ENCODE peak calls at places on chromosomes 11 and 22, in four cellular contexts. G, Q, D and C are unnamed samples.

GRCh38 chr11:104625246-104625645 is 273.0 kb downstream of the CASP12 start:
- DNase-seq in Q (no peak), D (no peak), G (no peak), C (no peak)

GRCh38 chr11:109914038-109914437 is 179.2 kb upstream of the ZC3H12C start:
- DNase-seq in G (peak; percentile 50), D (peak; percentile 8), Q (no peak), C (no peak)

GRCh38 chr11:108916290-108916689 is 251.4 kb downstream of the DDX10 start:
- DNase-seq in G (no peak), D (no peak), Q (no peak), C (no peak)

GRCh38 chr11:25943777-25944661 is 387.9 kb upstream of the ANO3 start:
- DNase-seq in G (no peak), D (peak; percentile 36), Q (no peak), C (no peak)

GRCh38 chr22:26629988-26630761 is 8.4 kb downstream of the CRYBA4 start:
- DNase-seq in G (no peak), D (no peak), Q (no peak), C (no peak)

GRCh38 chr11:107704432-107704831 is 7.4 kb downstream of the SLN start:
- DNase-seq in Q (no peak), G (no peak), D (no peak), C (no peak)

GRCh38 chr22:28799125-28799833 is 1.1 kb downstream of the XBP1 start:
- DNase-seq in G (peak; percentile 56), Q (no peak), D (peak; percentile 21), C (no peak)

GRCh38 chr11:433111-433510 is 8.7 kb downstream of the ANO9 start:
- DNase-seq in G (no peak), Q (no peak), D (no peak), C (no peak)

GRCh38 chr11:78310500-78310909 is 107.1 kb downstream of the GAB2 start:
- DNase-seq in Q (no peak), D (no peak), G (no peak), C (no peak)

GRCh38 chr22:20867179-20868099 is 8.6 kb downstream of the SNAP29 start:
- DNase-seq in G (peak; percentile 10), Q (no peak), D (no peak), C (no peak)

GRCh38 chr11:73185680-73186293 is 32.3 kb upstream of the P2RY2 start:
- DNase-seq in Q (no peak), G (no peak), D (no peak), C (no peak)

GRCh38 chr11:76773921-76774361 is 9.2 kb upstream of the TSKU start:
- DNase-seq in G (no peak), Q (no peak), D (no peak), C (no peak)

GRCh38 chr11:128967578-128967977 is 24.9 kb upstream of the TP53AIP1 start:
- DNase-seq in G (no peak), D (no peak), Q (no peak), C (no peak)

GRCh38 chr11:46220313-46220712 is 57.1 kb upstream of the CREB3L1 start:
- DNase-seq in D (no peak), Q (no peak), G (no peak), C (no peak)

GRCh38 chr11:130029137-130029536 is 26.5 kb upstream of the PRDM10 start:
- DNase-seq in Q (no peak), G (no peak), D (no peak), C (no peak)

GRCh38 chr22:50215297-50216049 is 14.7 kb downstream of the SELENOO start:
- DNase-seq in D (no peak), G (no peak), Q (no peak), C (no peak)

GRCh38 chr11:33135216-33135615 is 26.1 kb downstream of the CSTF3 start:
- DNase-seq in D (no peak), G (no peak), Q (no peak), C (no peak)

GRCh38 chr11:6888830-6889229 is 3.5 kb downstream of the OR2D2 start:
- DNase-seq in Q (no peak), D (no peak), G (no peak), C (no peak)

GRCh38 chr11:32173435-32173834 is 82.6 kb downstream of the RCN1 start:
- DNase-seq in G (peak; percentile 76), D (no peak), Q (no peak), C (no peak)

GRCh38 chr11:12541588-12542151 is 132.6 kb upstream of the TEAD1 start:
- DNase-seq in G (no peak), Q (no peak), D (no peak), C (no peak)

GRCh38 chr11:117859713-117860112 is 16.7 kb downstream of the FXYD6 start:
- DNase-seq in D (peak; percentile 19), Q (no peak), G (no peak), C (no peak)

GRCh38 chr11:121367434-121367833 is 74.9 kb downstream of the SC5D start:
- DNase-seq in G (no peak), Q (no peak), D (peak; percentile 32), C (no peak)

GRCh38 chr11:133526790-133527189 is 5.5 kb downstream of the OPCML start:
- DNase-seq in Q (no peak), G (no peak), D (no peak), C (no peak)

GRCh38 chr11:124897681-124898680 is at the start of gene ROBO4:
- DNase-seq in D (no peak), Q (no peak), G (no peak), C (no peak)

GRCh38 chr11:47184711-47185304 is 1.4 kb downstream of the PACSIN3 start:
- DNase-seq in G (no peak), Q (no peak), D (no peak), C (no peak)

GRCh38 chr22:29102300-29102699 is 29.5 kb downstream of the KREMEN1 start:
- DNase-seq in Q (no peak), G (no peak), D (no peak), C (no peak)

GRCh38 chr11:112266410-112266778 is 5.7 kb upstream of the PLET1 start:
- DNase-seq in D (no peak), G (no peak), Q (no peak), C (no peak)

GRCh38 chr11:65363770-65364169 is 9.2 kb downstream of the TIGD3 start:
- DNase-seq in G (no peak), Q (no peak), D (no peak), C (no peak)

GRCh38 chr11:117842131-117842941 is 17.8 kb upstream of the FXYD2 start:
- DNase-seq in Q (no peak), G (no peak), D (no peak), C (no peak)

GRCh38 chr22:46581580-46582244 is 38.5 kb upstream of the GRAMD4 start:
- DNase-seq in Q (no peak), D (no peak), G (no peak), C (no peak)

GRCh38 chr11:13494051-13494450 is 1.7 kb downstream of the PTH start:
- DNase-seq in G (no peak), D (no peak), Q (no peak), C (no peak)

GRCh38 chr22:35991168-35991567 is 37.5 kb downstream of the RBFOX2 start:
- DNase-seq in Q (no peak), D (no peak), G (no peak), C (no peak)

GRCh38 chr11:27907534-27907933 is 200.4 kb downstream of the KIF18A start:
- DNase-seq in D (no peak), G (no peak), Q (no peak), C (no peak)

GRCh38 chr11:82823635-82824614 is 76.3 kb downstream of the PRCP start:
- DNase-seq in Q (no peak), G (no peak), D (no peak), C (no peak)

GRCh38 chr11:28969832-28970231 is 861.6 kb downstream of the METTL15 start:
- DNase-seq in Q (no peak), G (no peak), D (peak; percentile 36), C (no peak)

GRCh38 chr22:43159484-43160178 is 8.3 kb downstream of the TSPO start:
- DNase-seq in G (peak; percentile 29), D (peak; percentile 35), Q (no peak), C (no peak)

GRCh38 chr11:61129608-61130523 is 27.6 kb downstream of the CD5 start:
- DNase-seq in G (peak; percentile 95), Q (peak; percentile 82), D (no peak), C (peak; percentile 86)